ENCODE peak calls at places on chromosomes 3 and 15, in ten cellular contexts. One of them, this sample, is unnamed.

GRCh38 chr3:123688241-123688747 is 103.4 kb upstream of the HACD2 start:
- DNase-seq in MG63: peak
- DNase-seq in cardiac fibroblast: peak
- DNase-seq in H7: no peak
- DNase-seq in epithelial cell of esophagus: peak
- DNase-seq in endodermal cell: no peak
- DNase-seq in A549: peak
- DNase-seq in DND-41: no peak
- DNase-seq in heart right ventricle: no peak
- DNase-seq in small intestine: no peak
- DNase-seq in this sample: peak

GRCh38 chr3:42066516-42067181 is 24.5 kb upstream of the TRAK1 start:
- DNase-seq in MG63: no peak
- DNase-seq in cardiac fibroblast: peak
- DNase-seq in H7: peak
- DNase-seq in epithelial cell of esophagus: no peak
- DNase-seq in endodermal cell: peak
- DNase-seq in A549: no peak
- DNase-seq in DND-41: no peak
- DNase-seq in heart right ventricle: no peak
- DNase-seq in small intestine: peak
- DNase-seq in this sample: peak

GRCh38 chr3:16670191-16670590 is 65.0 kb upstream of the DAZL start:
- DNase-seq in MG63: no peak
- DNase-seq in cardiac fibroblast: no peak
- DNase-seq in H7: peak
- DNase-seq in epithelial cell of esophagus: no peak
- DNase-seq in endodermal cell: no peak
- DNase-seq in A549: no peak
- DNase-seq in DND-41: no peak
- DNase-seq in heart right ventricle: no peak
- DNase-seq in small intestine: no peak
- DNase-seq in this sample: no peak

GRCh38 chr3:19213608-19214220 is 65.4 kb downstream of the KCNH8 start:
- DNase-seq in MG63: no peak
- DNase-seq in cardiac fibroblast: no peak
- DNase-seq in H7: no peak
- DNase-seq in epithelial cell of esophagus: no peak
- DNase-seq in endodermal cell: peak
- DNase-seq in A549: no peak
- DNase-seq in DND-41: no peak
- DNase-seq in heart right ventricle: no peak
- DNase-seq in small intestine: no peak
- DNase-seq in this sample: no peak

GRCh38 chr3:193853511-193854219 is 260.7 kb downstream of the OPA1 start:
- DNase-seq in MG63: no peak
- DNase-seq in cardiac fibroblast: no peak
- DNase-seq in H7: no peak
- DNase-seq in epithelial cell of esophagus: no peak
- DNase-seq in endodermal cell: no peak
- DNase-seq in A549: no peak
- DNase-seq in DND-41: no peak
- DNase-seq in heart right ventricle: no peak
- DNase-seq in small intestine: peak
- DNase-seq in this sample: no peak

GRCh38 chr3:52792413-52792812 is 2.2 kb upstream of the ITIH3 start:
- DNase-seq in MG63: no peak
- DNase-seq in cardiac fibroblast: no peak
- DNase-seq in H7: peak
- DNase-seq in epithelial cell of esophagus: no peak
- DNase-seq in endodermal cell: peak
- DNase-seq in A549: no peak
- DNase-seq in DND-41: no peak
- DNase-seq in heart right ventricle: no peak
- DNase-seq in small intestine: no peak
- DNase-seq in this sample: no peak

GRCh38 chr3:100335137-100335833 is 728 bp downstream of the NIT2 start:
- DNase-seq in MG63: peak
- DNase-seq in cardiac fibroblast: peak
- DNase-seq in H7: peak
- DNase-seq in epithelial cell of esophagus: peak
- DNase-seq in endodermal cell: peak
- DNase-seq in A549: peak
- DNase-seq in DND-41: peak
- DNase-seq in heart right ventricle: no peak
- DNase-seq in small intestine: peak
- DNase-seq in this sample: no peak

GRCh38 chr3:192850501-192850981 is 67.1 kb downstream of the MB21D2 start:
- DNase-seq in MG63: no peak
- DNase-seq in cardiac fibroblast: no peak
- DNase-seq in H7: no peak
- DNase-seq in epithelial cell of esophagus: peak
- DNase-seq in endodermal cell: no peak
- DNase-seq in A549: no peak
- DNase-seq in DND-41: no peak
- DNase-seq in heart right ventricle: no peak
- DNase-seq in small intestine: peak
- DNase-seq in this sample: no peak

GRCh38 chr3:39101022-39101689 is 6.3 kb downstream of the GORASP1 start:
- DNase-seq in MG63: peak
- DNase-seq in cardiac fibroblast: peak
- DNase-seq in H7: peak
- DNase-seq in epithelial cell of esophagus: peak
- DNase-seq in endodermal cell: peak
- DNase-seq in A549: peak
- DNase-seq in DND-41: peak
- DNase-seq in heart right ventricle: no peak
- DNase-seq in small intestine: peak
- DNase-seq in this sample: peak

GRCh38 chr3:138082085-138082991 is 33.1 kb downstream of the DZIP1L start:
- DNase-seq in MG63: peak
- DNase-seq in cardiac fibroblast: peak
- DNase-seq in H7: no peak
- DNase-seq in epithelial cell of esophagus: peak
- DNase-seq in endodermal cell: no peak
- DNase-seq in A549: no peak
- DNase-seq in DND-41: peak
- DNase-seq in heart right ventricle: no peak
- DNase-seq in small intestine: peak
- DNase-seq in this sample: peak

GRCh38 chr3:45607790-45608189 is 13.2 kb downstream of the LIMD1 start:
- DNase-seq in MG63: peak
- DNase-seq in cardiac fibroblast: peak
- DNase-seq in H7: no peak
- DNase-seq in epithelial cell of esophagus: no peak
- DNase-seq in endodermal cell: no peak
- DNase-seq in A549: no peak
- DNase-seq in DND-41: no peak
- DNase-seq in heart right ventricle: no peak
- DNase-seq in small intestine: no peak
- DNase-seq in this sample: peak

GRCh38 chr3:84209473-84209872 is 749.3 kb upstream of the CADM2 start:
- DNase-seq in MG63: no peak
- DNase-seq in cardiac fibroblast: no peak
- DNase-seq in H7: peak
- DNase-seq in epithelial cell of esophagus: no peak
- DNase-seq in endodermal cell: no peak
- DNase-seq in A549: no peak
- DNase-seq in DND-41: no peak
- DNase-seq in heart right ventricle: no peak
- DNase-seq in small intestine: no peak
- DNase-seq in this sample: no peak

DNA sequence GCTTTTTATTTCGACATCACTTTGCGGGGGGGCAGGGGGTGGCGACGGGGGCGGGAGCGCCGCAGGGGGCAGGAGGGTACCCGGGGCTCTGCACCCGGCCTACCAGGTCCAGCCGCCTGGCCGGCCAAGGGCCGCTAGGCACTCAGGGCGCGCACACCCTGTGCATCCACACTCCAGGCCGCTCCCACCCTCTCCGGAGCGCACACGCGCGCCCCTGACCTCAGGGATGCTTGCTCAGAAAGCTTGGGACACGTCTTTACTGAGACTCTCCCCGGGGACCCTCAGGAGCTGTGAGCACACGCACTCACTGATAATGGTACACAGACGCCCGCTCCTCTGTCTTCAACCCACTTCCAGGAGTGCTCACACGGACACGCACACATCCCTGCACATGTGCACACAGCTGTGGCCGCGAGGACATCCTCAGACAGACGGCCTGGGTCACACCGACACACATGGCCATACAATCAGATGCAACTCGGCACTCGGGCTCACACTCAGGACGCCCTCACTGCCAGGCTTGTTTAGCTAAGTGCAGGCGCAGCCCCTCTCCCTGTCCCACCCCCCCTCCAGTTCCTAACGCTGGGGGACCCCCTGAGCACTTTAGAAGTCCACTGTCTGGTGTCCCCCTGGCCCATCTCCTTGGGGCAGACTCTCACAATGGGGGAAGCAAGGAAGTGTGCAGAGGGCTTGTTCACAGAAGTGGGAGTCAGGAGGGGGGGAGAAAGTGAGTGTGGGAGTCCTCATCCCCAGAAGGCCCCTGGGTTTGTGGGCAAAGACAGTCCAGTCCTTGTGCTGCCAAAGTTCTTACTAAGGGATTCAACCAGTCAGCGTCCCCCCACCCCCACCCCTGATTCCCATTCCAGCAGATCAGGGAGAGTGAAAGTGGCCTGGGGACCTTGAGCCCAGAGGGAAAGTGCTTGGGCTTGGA is 485 bp upstream of the GATA2 start:
- DNase-seq in MG63: no peak
- DNase-seq in cardiac fibroblast: no peak
- DNase-seq in H7: peak
- DNase-seq in epithelial cell of esophagus: no peak
- DNase-seq in endodermal cell: peak
- DNase-seq in A549: no peak
- DNase-seq in DND-41: no peak
- DNase-seq in heart right ventricle: no peak
- DNase-seq in small intestine: no peak
- DNase-seq in this sample: no peak
- H3K4me3 ChIP-seq in MG63: no peak
- H3K4me3 ChIP-seq in cardiac fibroblast: no peak
- H3K4me3 ChIP-seq in H7: no peak
- H3K4me3 ChIP-seq in epithelial cell of esophagus: no peak
- H3K4me3 ChIP-seq in endodermal cell: no peak
- H3K4me3 ChIP-seq in A549: no peak
- H3K4me3 ChIP-seq in DND-41: no peak
- H3K4me3 ChIP-seq in heart right ventricle: no peak
- H3K4me3 ChIP-seq in small intestine: no peak
- H3K4me3 ChIP-seq in this sample: no peak

GRCh38 chr3:72086712-72087093 is 301.8 kb upstream of the PROK2 start:
- DNase-seq in MG63: no peak
- DNase-seq in cardiac fibroblast: no peak
- DNase-seq in H7: no peak
- DNase-seq in epithelial cell of esophagus: no peak
- DNase-seq in endodermal cell: no peak
- DNase-seq in A549: no peak
- DNase-seq in DND-41: no peak
- DNase-seq in heart right ventricle: no peak
- DNase-seq in small intestine: no peak
- DNase-seq in this sample: no peak
- H3K4me3 ChIP-seq in MG63: no peak
- H3K4me3 ChIP-seq in cardiac fibroblast: no peak
- H3K4me3 ChIP-seq in H7: no peak
- H3K4me3 ChIP-seq in epithelial cell of esophagus: no peak
- H3K4me3 ChIP-seq in endodermal cell: no peak
- H3K4me3 ChIP-seq in A549: no peak
- H3K4me3 ChIP-seq in DND-41: no peak
- H3K4me3 ChIP-seq in heart right ventricle: no peak
- H3K4me3 ChIP-seq in small intestine: no peak
- H3K4me3 ChIP-seq in this sample: no peak

DNA sequence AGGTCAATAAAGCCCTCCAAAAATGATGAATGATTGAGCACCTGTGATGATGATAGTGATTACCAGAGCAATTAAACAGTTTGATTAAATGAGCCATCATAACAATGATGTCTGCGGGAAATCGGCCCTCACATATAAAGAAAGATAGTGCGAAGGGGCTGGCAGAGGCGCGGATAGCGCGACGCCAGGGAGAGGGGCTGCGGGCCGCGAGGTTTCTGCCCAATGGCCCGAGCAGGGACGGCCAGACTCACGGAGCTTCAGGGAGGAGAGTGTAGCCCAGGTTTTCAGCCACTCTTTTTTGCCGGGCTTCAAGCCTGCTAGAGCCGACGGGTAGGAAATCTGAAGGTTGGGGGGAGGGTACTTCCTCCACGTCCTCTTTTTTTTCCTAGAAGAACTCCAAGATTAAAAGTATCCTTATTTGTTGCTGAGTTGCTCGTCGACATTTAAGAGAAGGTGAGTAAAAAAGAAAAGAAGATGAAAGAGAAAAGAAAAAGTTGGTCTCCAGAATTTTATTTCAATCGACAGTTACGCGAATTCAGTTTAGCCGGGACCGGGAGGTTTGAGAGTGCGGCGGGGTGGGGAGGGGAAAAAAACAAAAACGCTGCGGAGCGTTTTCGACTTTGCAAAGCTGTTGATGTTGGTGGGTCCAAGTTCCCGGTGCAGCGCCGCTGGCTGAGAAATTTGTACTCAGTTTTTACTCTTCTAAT is 2.1 kb upstream of the MEIS2 start:
- DNase-seq in MG63: no peak
- DNase-seq in cardiac fibroblast: peak
- DNase-seq in H7: peak
- DNase-seq in epithelial cell of esophagus: no peak
- DNase-seq in endodermal cell: peak
- DNase-seq in A549: peak
- DNase-seq in DND-41: no peak
- DNase-seq in heart right ventricle: no peak
- DNase-seq in small intestine: peak
- DNase-seq in this sample: peak
- H3K4me3 ChIP-seq in MG63: peak
- H3K4me3 ChIP-seq in cardiac fibroblast: peak
- H3K4me3 ChIP-seq in H7: peak
- H3K4me3 ChIP-seq in epithelial cell of esophagus: peak
- H3K4me3 ChIP-seq in endodermal cell: peak
- H3K4me3 ChIP-seq in A549: peak
- H3K4me3 ChIP-seq in DND-41: no peak
- H3K4me3 ChIP-seq in heart right ventricle: peak
- H3K4me3 ChIP-seq in small intestine: peak
- H3K4me3 ChIP-seq in this sample: peak

DNA sequence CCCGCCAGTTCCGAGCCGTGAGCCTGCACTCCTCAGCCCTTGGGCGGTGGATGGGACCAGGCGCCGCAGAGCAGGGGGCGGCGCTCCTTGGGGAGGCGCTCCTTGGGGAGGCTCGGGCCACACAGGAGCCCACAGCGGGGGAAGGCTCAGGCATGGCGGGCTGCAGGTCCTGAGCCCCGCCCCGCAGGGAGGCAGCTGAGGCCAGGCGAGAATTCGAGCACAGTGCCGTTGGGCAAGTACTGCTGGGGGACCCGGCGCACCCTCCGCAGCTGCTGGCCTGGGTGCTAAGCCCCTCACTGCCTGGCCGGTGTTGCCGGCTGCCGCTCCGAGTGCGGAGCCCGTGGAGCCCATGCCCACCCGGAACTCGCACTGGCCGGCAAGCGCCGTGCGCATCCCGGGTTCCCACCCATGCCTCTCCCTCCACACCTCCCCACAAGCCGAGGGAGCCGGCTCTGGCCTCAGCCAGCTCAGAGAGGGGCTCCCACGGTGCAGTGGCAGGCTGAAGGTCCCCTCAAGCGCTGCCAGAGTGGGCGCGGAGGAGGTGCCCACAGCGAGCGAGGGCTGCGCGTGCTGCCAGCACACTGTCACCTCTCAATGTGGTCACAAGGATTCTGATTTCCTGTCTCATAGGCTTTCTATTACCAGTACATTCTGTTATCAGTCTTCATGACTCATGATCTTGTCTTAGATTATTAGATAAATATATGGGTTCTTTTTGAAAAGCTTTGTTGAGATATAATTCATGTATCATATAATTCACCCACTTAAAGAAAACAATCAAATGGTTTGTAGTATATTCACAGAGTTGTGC is 44.0 kb upstream of the LRIG1 start:
- DNase-seq in MG63: no peak
- DNase-seq in cardiac fibroblast: no peak
- DNase-seq in H7: no peak
- DNase-seq in epithelial cell of esophagus: no peak
- DNase-seq in endodermal cell: peak
- DNase-seq in A549: no peak
- DNase-seq in DND-41: no peak
- DNase-seq in heart right ventricle: no peak
- DNase-seq in small intestine: no peak
- DNase-seq in this sample: no peak
- H3K4me3 ChIP-seq in MG63: no peak
- H3K4me3 ChIP-seq in cardiac fibroblast: no peak
- H3K4me3 ChIP-seq in H7: no peak
- H3K4me3 ChIP-seq in epithelial cell of esophagus: no peak
- H3K4me3 ChIP-seq in endodermal cell: no peak
- H3K4me3 ChIP-seq in A549: no peak
- H3K4me3 ChIP-seq in DND-41: no peak
- H3K4me3 ChIP-seq in heart right ventricle: no peak
- H3K4me3 ChIP-seq in small intestine: no peak
- H3K4me3 ChIP-seq in this sample: no peak

This sample was measured in fibroblast of the aortic adventitia.